ENCODE peak calls at places on chromosomes 7 and 10, in nine cellular contexts. K is CD8-positive, alpha-beta memory T cell; E is A549; R is esophagus squamous epithelium; T is upper lobe of left lung; Y is naive thymus-derived CD4-positive, alpha-beta T cell; Q is thoracic aorta; L is cardiac muscle cell; A is esophagus muscularis mucosa. S is an unnamed sample. For H3K4me1, the result is how much of the 10 kb centered on the place peaks cover.

GRCh38 chr10:70952921-70953320 is 64.6 kb upstream of the PCBD1 start:
- DNase-seq in Q (no peak), L (no peak), A (no peak), R (no peak), T (no peak), K (no peak), Y (no peak), E (no peak), S (no peak)

GRCh38 chr10:86958831-86959736 is 685 bp downstream of the SNCG start:
- DNase-seq in E (peak), R (no peak), A (no peak), Q (no peak), T (peak), K (no peak), Y (no peak), L (no peak), S (peak)

GRCh38 chr10:69803809-69804208 is 2.1 kb downstream of the COL13A1 start:
- DNase-seq in T (no peak), K (no peak), A (no peak), Q (no peak), E (no peak), L (no peak), Y (no peak), R (no peak), S (no peak)

GRCh38 chr7:51242007-51242691 is 74.5 kb downstream of the COBL start:
- DNase-seq in K (no peak), Q (no peak), A (no peak), E (no peak), R (no peak), T (peak), L (no peak), Y (no peak), S (no peak)

GRCh38 chr10:78383378-78383777 is 349.7 kb downstream of the RPS24 start:
- DNase-seq in Q (no peak), R (no peak), E (no peak), Y (no peak), L (no peak), T (no peak), K (no peak), A (no peak), S (no peak)

GRCh38 chr10:67723601-67724000 is 27.6 kb upstream of the CTNNA3 start:
- DNase-seq in T (no peak), Q (no peak), K (no peak), L (no peak), Y (no peak), A (no peak), E (no peak), R (no peak), S (no peak)

GRCh38 chr7:30740417-30741181 is 11.3 kb upstream of the INMT start:
- DNase-seq in R (no peak), Y (peak), E (peak), Q (no peak), T (peak), K (peak), L (peak), A (no peak), S (peak)

GRCh38 chr10:17454181-17454800 is at the start of gene ST8SIA6:
- DNase-seq in A (no peak), Y (peak), Q (no peak), L (peak), K (peak), T (peak), R (no peak), E (peak), S (peak)

GRCh38 chr10:69901022-69901421 is 99.3 kb downstream of the COL13A1 start:
- DNase-seq in Q (no peak), E (no peak), L (no peak), R (no peak), T (no peak), Y (no peak), K (no peak), A (no peak), S (no peak)

GRCh38 chr10:125316436-125316835 is 156.1 kb upstream of the CTBP2 start:
- DNase-seq in K (no peak), Q (no peak), E (no peak), A (no peak), L (no peak), T (no peak), R (no peak), Y (no peak), S (no peak)

GRCh38 chr10:49089789-49090595 is 25.3 kb downstream of the VSTM4 start:
- DNase-seq in L (peak), A (no peak), Y (no peak), E (no peak), K (no peak), T (peak), Q (no peak), R (no peak), S (no peak)

GRCh38 chr7:123752534-123752933 is 3.7 kb upstream of the WASL start:
- DNase-seq in A (no peak), Y (no peak), L (no peak), K (no peak), R (no peak), E (no peak), T (no peak), Q (no peak), S (no peak)

GRCh38 chr7:118311121-118311803 is 86.8 kb downstream of the ANKRD7 start:
- DNase-seq in R (no peak), L (no peak), K (no peak), T (no peak), E (no peak), Q (no peak), A (no peak), Y (no peak), S (no peak)

GRCh38 chr10:131198843-131199242 is 112.7 kb downstream of the TCERG1L start:
- DNase-seq in Y (no peak), L (no peak), E (no peak), R (no peak), Q (no peak), T (peak), A (no peak), K (no peak), S (no peak)

GRCh38 chr7:931871-932650 is 22.4 kb downstream of the ADAP1 start:
- DNase-seq in Q (no peak), T (no peak), A (no peak), R (no peak), K (no peak), Y (no peak), L (no peak), E (no peak), S (no peak)

GRCh38 chr7:106629521-106629920 is 31.4 kb downstream of the CCDC71L start:
- DNase-seq in Q (no peak), L (no peak), Y (no peak), R (no peak), T (no peak), K (no peak), A (no peak), E (no peak), S (no peak)

GRCh38 chr7:140005754-140006503 is 56.8 kb downstream of the PARP12 start:
- DNase-seq in Q (no peak), A (no peak), Y (no peak), L (peak), R (no peak), K (no peak), T (no peak), E (peak), S (peak)

GRCh38 chr10:4307784-4308364 is 518.1 kb upstream of the AKR1E2 start:
- DNase-seq in L (peak), A (no peak), K (no peak), R (no peak), Q (no peak), E (no peak), Y (no peak), T (peak), S (no peak)

GRCh38 chr10:6721480-6721879 is 141.4 kb upstream of the PRKCQ start:
- DNase-seq in K (no peak), R (no peak), A (no peak), E (peak), T (no peak), L (no peak), Q (no peak), Y (no peak), S (peak)

GRCh38 chr10:12748186-12748585 is 253.3 kb downstream of the CCDC3 start:
- DNase-seq in R (no peak), Q (no peak), T (no peak), K (no peak), E (no peak), L (no peak), Y (no peak), A (no peak), S (no peak)

GRCh38 chr10:87895430-87895829 is 32.0 kb downstream of the PTEN start:
- DNase-seq in A (no peak), R (no peak), K (no peak), T (no peak), Y (no peak), E (no peak), L (no peak), Q (no peak), S (no peak)

GRCh38 chr7:132544999-132545398 is 31.3 kb downstream of the PLXNA4 start:
- DNase-seq in A (no peak), Y (no peak), T (no peak), K (no peak), Q (no peak), R (no peak), E (no peak), L (no peak), S (no peak)

GRCh38 chr10:77832243-77832642 is 94.3 kb downstream of the DLG5 start:
- DNase-seq in L (no peak), A (no peak), E (no peak), Q (no peak), T (peak), K (peak), Y (no peak), R (no peak), S (no peak)

GRCh38 chr7:33874943-33875342 is 30.4 kb upstream of the BMPER start:
- DNase-seq in Y (no peak), K (no peak), T (no peak), R (no peak), A (peak), E (no peak), L (no peak), Q (no peak), S (no peak)

GRCh38 chr7:81534996-81535395 is 234.9 kb downstream of the HGF start:
- DNase-seq in K (no peak), T (no peak), L (no peak), Y (no peak), Q (no peak), E (no peak), A (no peak), R (no peak), S (no peak)

GRCh38 chr7:343227-343822 is 53.4 kb downstream of the FOXL3 start:
- DNase-seq in T (no peak), L (peak), Y (no peak), Q (no peak), R (no peak), E (no peak), K (no peak), A (no peak), S (no peak)

GRCh38 chr7:85376589-85376988 is 189.7 kb upstream of the SEMA3D start:
- DNase-seq in E (no peak), Q (no peak), A (no peak), L (no peak), R (no peak), K (no peak), T (no peak), Y (no peak), S (no peak)

GRCh38 chr10:42998481-42999384 is 78.1 kb upstream of the RET start:
- DNase-seq in A (peak), E (no peak), R (no peak), K (no peak), Q (no peak), T (no peak), Y (no peak), L (no peak), S (no peak)

GRCh38 chr10:12603766-12604470 is 254.6 kb downstream of the CAMK1D start:
- DNase-seq in E (no peak), R (no peak), L (no peak), Y (no peak), K (no peak), T (no peak), Q (no peak), A (no peak), S (peak)

GRCh38 chr10:104077282-104078151 is 8.2 kb downstream of the COL17A1 start:
- DNase-seq in L (no peak), Q (no peak), T (no peak), Y (no peak), E (no peak), K (no peak), R (no peak), A (no peak), S (no peak)

GRCh38 chr7:46909601-46910051 is 672.3 kb downstream of the TNS3 start:
- DNase-seq in Y (no peak), E (no peak), T (no peak), L (no peak), R (no peak), A (no peak), K (no peak), Q (no peak), S (no peak)

GRCh38 chr10:78931333-78932083 is 137.3 kb upstream of the ZMIZ1 start:
- DNase-seq in Y (no peak), E (no peak), K (no peak), A (peak), Q (no peak), R (no peak), L (no peak), T (no peak), S (no peak)

DNA sequence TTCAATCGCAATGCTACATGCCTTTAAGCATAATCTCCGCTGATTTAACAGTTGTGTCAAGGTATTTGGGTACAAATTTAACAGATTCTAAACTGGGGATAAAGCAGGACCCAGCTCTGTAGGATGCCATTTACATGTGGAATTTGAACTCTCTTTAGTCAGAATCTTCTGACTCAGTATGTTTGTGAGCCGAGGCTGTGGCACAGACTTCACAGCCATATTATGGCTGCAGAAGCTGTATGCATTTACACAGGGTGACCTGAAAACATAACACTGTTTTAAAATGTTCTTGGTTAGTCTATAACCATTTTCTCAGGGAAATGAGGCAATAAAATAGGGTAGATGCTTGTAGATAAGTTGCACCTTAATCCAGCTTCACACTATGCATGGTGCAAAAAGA is 8.7 kb downstream of the PDLIM1 start:
- DNase-seq in K (no peak), T (no peak), A (no peak), L (no peak), Y (no peak), R (no peak), Q (no peak), E (no peak), S (peak)
- H3K4me1 ChIP-seq in K (under half), T (half or more), A (under half), L (under half), Y (under half), R (half or more), Q (half or more), E (half or more), S (under half)

GRCh38 chr7:28984219-28984618 is 26.1 kb upstream of the TRIL start:
- DNase-seq in T (peak), Q (no peak), K (no peak), A (peak), Y (no peak), E (no peak), R (no peak), L (no peak), S (no peak)
- H3K27ac ChIP-seq in T (peak), Q (no peak), K (no peak), A (no peak), Y (no peak), E (peak), R (no peak), L (no peak), S (no peak)

GRCh38 chr7:102008535-102009262 is 191.3 kb downstream of the CUX1 start:
- DNase-seq in R (no peak), A (no peak), T (no peak), L (no peak), K (no peak), Y (no peak), Q (no peak), E (no peak), S (peak)
- H3K4me1 ChIP-seq in R (under half), A (under half), T (under half), L (under half), K (under half), Y (under half), Q (under half), E (under half), S (under half)

GRCh38 chr7:91541641-91542040 is 277.4 kb downstream of the FZD1 start:
- DNase-seq in Q (no peak), T (no peak), E (no peak), Y (no peak), R (no peak), L (no peak), K (no peak), A (no peak), S (no peak)

GRCh38 chr7:91533996-91534395 is 269.8 kb downstream of the FZD1 start:
- DNase-seq in A (no peak), K (no peak), T (no peak), Y (no peak), E (no peak), Q (no peak), L (no peak), R (no peak), S (no peak)

DNA sequence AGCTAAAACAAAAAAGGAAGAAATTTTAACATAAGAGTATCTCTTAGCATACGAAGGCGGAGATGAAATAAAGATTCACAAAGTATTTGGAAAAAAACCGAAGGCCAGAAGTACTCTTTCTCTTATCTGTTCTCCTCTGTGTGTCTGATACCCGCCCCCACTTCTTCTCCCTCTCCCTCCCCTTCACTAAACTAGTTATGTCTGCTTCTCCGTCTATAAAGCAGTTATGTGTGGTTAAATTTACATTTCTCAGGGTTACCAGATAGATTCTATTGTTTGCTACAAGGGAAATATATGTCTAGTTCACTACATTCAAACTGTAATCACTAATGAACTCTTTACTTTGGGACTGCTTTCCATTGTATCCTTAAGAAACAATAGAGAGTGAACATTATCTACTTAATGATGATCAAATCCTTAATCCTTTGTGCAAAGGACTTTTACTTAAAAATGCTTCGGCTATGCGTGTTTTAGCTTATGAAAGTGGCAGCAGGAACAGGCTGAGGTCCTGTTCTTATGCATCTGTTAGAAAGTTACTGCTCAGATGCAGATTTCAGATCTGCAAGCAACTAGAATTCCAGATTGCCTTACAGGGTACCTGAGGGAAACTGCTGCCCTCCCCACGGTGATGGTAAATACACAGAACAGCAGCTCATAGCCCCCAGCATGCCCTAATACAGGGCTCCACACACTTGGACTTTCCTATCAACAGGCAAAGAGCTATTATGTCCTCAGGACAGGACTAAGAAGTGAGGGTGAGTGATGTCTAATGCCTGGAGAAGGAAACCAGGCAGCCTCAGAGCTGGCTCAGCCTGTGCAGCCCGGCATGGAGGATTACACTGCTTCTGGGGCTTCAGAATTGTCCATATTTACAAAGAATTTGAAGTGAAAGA is 273.3 kb downstream of the FZD1 start:
- DNase-seq in T (no peak), R (no peak), K (no peak), Y (no peak), L (peak), Q (no peak), A (no peak), E (no peak), S (no peak)
- H3K27ac ChIP-seq in T (no peak), R (no peak), K (no peak), Y (no peak), L (no peak), Q (no peak), A (no peak), E (no peak), S (no peak)

S was measured in small intestine.